ENCODE peak calls at places on chromosomes 4 and X, in ten cellular contexts. D is psoas muscle, I is left lung, T is esophagus squamous epithelium, V is testis, B is OCI-LY7, C is suprapubic skin, H is mucosa of descending colon, Z is Panc1, N is PC-9. M is an unnamed sample.

GRCh38 chr4:141702472-141703182 is 66.2 kb downstream of the IL15 start:
- DNase-seq in D (peak; percentile 67), I (no peak), T (no peak), V (no peak), B (no peak), C (no peak), H (peak; percentile 47), Z (no peak), N (no peak), M (no peak)

GRCh38 chr4:119736559-119736958 is 108.0 kb upstream of the PDE5A start:
- DNase-seq in D (no peak), I (no peak), T (no peak), V (no peak), B (no peak), C (no peak), H (no peak), Z (no peak), N (no peak), M (no peak)

GRCh38 chr4:76745264-76745663 is 152.7 kb downstream of the SOWAHB start:
- DNase-seq in D (no peak), I (no peak), T (no peak), V (no peak), B (no peak), C (no peak), H (no peak), Z (no peak), N (no peak), M (no peak)

GRCh38 chr4:87150498-87151261 is 69.7 kb downstream of the KLHL8 start:
- DNase-seq in D (no peak), I (no peak), T (no peak), V (peak; percentile 73), B (peak; percentile 77), C (no peak), H (no peak), Z (peak; percentile 57), N (peak; percentile 38), M (peak; percentile 64)

GRCh38 chr4:26613735-26614134 is 29.9 kb downstream of the TBC1D19 start:
- DNase-seq in D (no peak), I (no peak), T (no peak), V (no peak), B (no peak), C (no peak), H (no peak), Z (no peak), N (no peak), M (no peak)

GRCh38 chrX:1542994-1543725 is 6.2 kb upstream of the P2RY8 start:
- DNase-seq in D (no peak), I (peak; percentile 24), T (no peak), V (no peak), B (no peak), C (peak; percentile 25), H (no peak), Z (no peak), N (no peak), M (no peak)

GRCh38 chrX:69152398-69152797 is 12.9 kb downstream of the PJA1 start:
- DNase-seq in D (no peak), I (no peak), T (no peak), V (peak; percentile 68), B (no peak), C (no peak), H (no peak), Z (no peak), N (peak; percentile 91), M (peak; percentile 17)

GRCh38 chrX:23694606-23695005 is 27.3 kb downstream of the PRDX4 start:
- DNase-seq in D (peak; percentile 62), I (peak; percentile 41), T (no peak), V (peak; percentile 82), B (peak; percentile 65), C (no peak), H (no peak), Z (peak; percentile 2), N (peak; percentile 43), M (peak; percentile 30)

GRCh38 chrX:75038925-75039324 is 113.7 kb upstream of the NEXMIF start:
- DNase-seq in D (no peak), I (no peak), T (no peak), V (peak; percentile 18), B (peak; percentile 37), C (no peak), H (no peak), Z (peak; percentile 13), N (no peak), M (peak; percentile 1)

GRCh38 chr4:139819082-139819481 is 153.5 kb downstream of the MGST2 start:
- DNase-seq in D (no peak), I (no peak), T (no peak), V (no peak), B (no peak), C (no peak), H (no peak), Z (no peak), N (no peak), M (no peak)
- H3K4me1 ChIP-seq in D (peaks cover 31% of the 10 kb centered on the region), I (peaks cover 25% of the 10 kb centered on the region), T (no peaks in the 10 kb centered on the region), V (peaks cover 18% of the 10 kb centered on the region), B (no peaks in the 10 kb centered on the region), C (peaks cover 43% of the 10 kb centered on the region), H (peaks cover 12% of the 10 kb centered on the region), Z (no peaks in the 10 kb centered on the region), N (no peaks in the 10 kb centered on the region), M (peaks cover 4% of the 10 kb centered on the region)

GRCh38 chr4:152278172-152278504 is 257.8 kb downstream of the FBXW7 start:
- DNase-seq in D (no peak), I (no peak), T (no peak), V (no peak), B (no peak), C (no peak), H (no peak), Z (no peak), N (no peak), M (no peak)
- H3K4me1 ChIP-seq in D (no peaks in the 10 kb centered on the region), I (no peaks in the 10 kb centered on the region), T (peaks cover 4% of the 10 kb centered on the region), V (no peaks in the 10 kb centered on the region), B (no peaks in the 10 kb centered on the region), C (peaks cover 11% of the 10 kb centered on the region), H (peaks cover 2% of the 10 kb centered on the region), Z (no peaks in the 10 kb centered on the region), N (no peaks in the 10 kb centered on the region), M (peaks cover 29% of the 10 kb centered on the region)

GRCh38 chr4:184706453-184706852 is 27.4 kb downstream of the CENPU start:
- DNase-seq in D (no peak), I (no peak), T (no peak), V (no peak), B (no peak), C (no peak), H (no peak), Z (no peak), N (no peak), M (no peak)
- H3K4me1 ChIP-seq in D (no peaks in the 10 kb centered on the region), I (no peaks in the 10 kb centered on the region), T (no peaks in the 10 kb centered on the region), V (no peaks in the 10 kb centered on the region), B (no peaks in the 10 kb centered on the region), C (no peaks in the 10 kb centered on the region), H (no peaks in the 10 kb centered on the region), Z (no peaks in the 10 kb centered on the region), N (no peaks in the 10 kb centered on the region), M (no peaks in the 10 kb centered on the region)

GRCh38 chr4:183444953-183445543 is 612 bp downstream of the CDKN2AIP start:
- DNase-seq in D (no peak), I (peak; percentile 47), T (no peak), V (peak; percentile 42), B (peak; percentile 75), C (peak; percentile 75), H (peak; percentile 80), Z (no peak), N (peak; percentile 35), M (no peak)

GRCh38 chr4:183449193-183449888 is 4.9 kb downstream of the CDKN2AIP start:
- DNase-seq in D (no peak), I (no peak), T (no peak), V (no peak), B (no peak), C (no peak), H (no peak), Z (no peak), N (no peak), M (no peak)

GRCh38 chr4:183448436-183448835 is 4.0 kb downstream of the CDKN2AIP start:
- DNase-seq in D (no peak), I (no peak), T (no peak), V (no peak), B (no peak), C (no peak), H (no peak), Z (no peak), N (no peak), M (no peak)

GRCh38 chr4:183447646-183448045 is 3.2 kb downstream of the CDKN2AIP start:
- DNase-seq in D (no peak), I (no peak), T (no peak), V (no peak), B (no peak), C (no peak), H (no peak), Z (no peak), N (no peak), M (no peak)

DNA sequence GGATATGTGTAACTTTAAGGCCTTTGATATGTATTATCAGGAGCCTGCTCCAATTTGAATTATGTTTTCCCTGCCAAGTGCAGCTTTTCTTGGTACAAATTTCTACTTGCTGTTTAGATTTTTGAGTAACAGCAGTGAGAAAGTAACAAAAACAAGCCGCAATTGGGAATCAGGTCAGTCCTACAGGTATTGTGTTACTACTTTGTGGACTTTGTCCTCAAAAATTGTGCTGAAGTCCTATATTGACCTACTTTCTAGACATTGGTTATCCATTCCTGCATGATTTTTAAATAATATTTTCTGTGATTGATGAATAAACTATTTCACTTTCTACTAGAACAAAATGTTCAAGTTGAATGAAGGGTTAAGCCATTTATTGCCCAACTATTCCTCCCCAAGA is 5.7 kb downstream of the CDKN2AIP start:
- DNase-seq in D (no peak), I (no peak), T (no peak), V (no peak), B (no peak), C (no peak), H (no peak), Z (no peak), N (no peak), M (no peak)
- H3K4me1 ChIP-seq in D (peaks cover 47% of the 10 kb centered on the region), I (peaks cover 35% of the 10 kb centered on the region), T (peaks cover 6% of the 10 kb centered on the region), V (peaks cover 5% of the 10 kb centered on the region), B (peaks cover 29% of the 10 kb centered on the region), C (peaks cover 35% of the 10 kb centered on the region), H (peaks cover 20% of the 10 kb centered on the region), Z (peaks cover 23% of the 10 kb centered on the region), N (peaks cover 7% of the 10 kb centered on the region), M (peaks cover 8% of the 10 kb centered on the region)

GRCh38 chrX:94454159-94454558 is 780.2 kb downstream of the FAM133A start:
- DNase-seq in D (no peak), I (no peak), T (no peak), V (no peak), B (no peak), C (no peak), H (no peak), Z (no peak), N (no peak), M (no peak)
- H3K4me1 ChIP-seq in D (no peaks in the 10 kb centered on the region), I (no peaks in the 10 kb centered on the region), T (no peaks in the 10 kb centered on the region), V (no peaks in the 10 kb centered on the region), B (no peaks in the 10 kb centered on the region), C (no peaks in the 10 kb centered on the region), H (no peaks in the 10 kb centered on the region), Z (no peaks in the 10 kb centered on the region), N (no peaks in the 10 kb centered on the region), M (no peaks in the 10 kb centered on the region)

GRCh38 chr4:168852933-168853713 is 156.9 kb downstream of the CBR4 start:
- DNase-seq in D (no peak), I (no peak), T (no peak), V (no peak), B (no peak), C (no peak), H (no peak), Z (no peak), N (no peak), M (no peak)
- H3K4me1 ChIP-seq in D (peaks cover 63% of the 10 kb centered on the region), I (peaks cover 34% of the 10 kb centered on the region), T (no peaks in the 10 kb centered on the region), V (peaks cover 75% of the 10 kb centered on the region), B (no peaks in the 10 kb centered on the region), C (peaks cover 37% of the 10 kb centered on the region), H (no peaks in the 10 kb centered on the region), Z (peaks cover 3% of the 10 kb centered on the region), N (no peaks in the 10 kb centered on the region), M (peaks cover 33% of the 10 kb centered on the region)